ENCODE peak calls at places on chromosomes 6 and 20, in nine cellular contexts. L is fibroblast of the aortic adventitia, R is IMR-90, K is AG04450, X is lower leg skin, V is stomach, Q is pancreas, S is dorsolateral prefrontal cortex, F is A673. O is an unnamed sample.

GRCh38 chr20:62832212-62832922 is 15.5 kb downstream of the COL9A3 start:
- DNase-seq in Q (peak), K (no peak), X (no peak), L (no peak), S (no peak), F (peak), R (no peak), V (peak), O (no peak)

GRCh38 chr6:79468587-79468986 is 68.6 kb downstream of the LCA5 start:
- DNase-seq in K (no peak), X (no peak), V (no peak), F (no peak), Q (no peak), R (no peak), S (no peak), L (no peak), O (no peak)

GRCh38 chr6:132931937-132932336 is 117.6 kb downstream of the RPS12 start:
- DNase-seq in Q (no peak), X (no peak), V (no peak), K (no peak), F (no peak), L (no peak), S (no peak), R (peak), O (peak)

GRCh38 chr6:100493206-100493888 is 28.6 kb upstream of the SIM1 start:
- DNase-seq in X (no peak), F (no peak), S (no peak), R (no peak), L (no peak), Q (no peak), K (no peak), V (no peak), O (no peak)

GRCh38 chr6:108497883-108498282 is 62.8 kb upstream of the FOXO3 start:
- DNase-seq in R (peak), S (no peak), X (no peak), L (peak), F (peak), V (no peak), K (no peak), Q (no peak), O (peak)

GRCh38 chr6:108407952-108408351 is 113.1 kb downstream of the AFG1L start:
- DNase-seq in V (no peak), S (no peak), R (no peak), F (no peak), Q (no peak), K (no peak), X (no peak), L (no peak), O (no peak)

GRCh38 chr6:148316308-148316707 is 26.3 kb upstream of the SASH1 start:
- DNase-seq in F (peak), R (no peak), Q (no peak), S (no peak), L (no peak), K (no peak), X (no peak), V (peak), O (no peak)

GRCh38 chr6:52049252-52050050 is 38.0 kb downstream of the PKHD1 start:
- DNase-seq in Q (no peak), X (no peak), L (peak), K (no peak), F (peak), S (no peak), V (no peak), R (peak), O (peak)

GRCh38 chr20:62875419-62876355 is 14.1 kb upstream of the TCFL5 start:
- DNase-seq in F (peak), S (peak), V (peak), R (peak), L (peak), X (peak), K (peak), Q (peak), O (peak)

GRCh38 chr20:53907968-53908751 is 162.2 kb downstream of the BCAS1 start:
- DNase-seq in Q (no peak), V (no peak), K (no peak), F (no peak), L (no peak), X (no peak), S (no peak), R (no peak), O (no peak)

DNA sequence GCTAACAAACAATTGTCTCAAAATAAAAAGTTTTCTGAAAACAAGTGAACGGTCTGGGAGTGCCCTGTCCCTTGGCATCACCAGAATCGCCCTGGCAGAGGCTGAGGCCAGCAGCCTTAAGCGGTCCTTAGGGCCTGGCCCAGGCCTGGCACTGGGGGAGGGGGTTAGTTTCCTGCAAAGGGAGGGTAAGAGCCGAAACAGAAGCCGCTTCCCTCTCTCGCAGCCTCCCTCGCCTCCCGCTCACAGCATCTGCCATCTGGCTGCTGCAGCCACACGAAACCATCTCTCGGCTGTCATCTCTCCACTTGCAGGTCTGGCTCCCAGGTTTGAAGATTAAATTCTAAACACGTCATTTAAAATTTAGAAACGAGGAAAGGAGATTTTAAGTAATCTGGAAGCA is 31.5 kb downstream of the PMEPA1 start:
- DNase-seq in F (no peak), R (no peak), S (no peak), L (no peak), X (no peak), V (no peak), Q (no peak), K (no peak), O (no peak)
- H3K4me3 ChIP-seq in F (no peak), R (no peak), S (no peak), L (no peak), X (no peak), V (no peak), Q (no peak), K (no peak), O (no peak)

DNA sequence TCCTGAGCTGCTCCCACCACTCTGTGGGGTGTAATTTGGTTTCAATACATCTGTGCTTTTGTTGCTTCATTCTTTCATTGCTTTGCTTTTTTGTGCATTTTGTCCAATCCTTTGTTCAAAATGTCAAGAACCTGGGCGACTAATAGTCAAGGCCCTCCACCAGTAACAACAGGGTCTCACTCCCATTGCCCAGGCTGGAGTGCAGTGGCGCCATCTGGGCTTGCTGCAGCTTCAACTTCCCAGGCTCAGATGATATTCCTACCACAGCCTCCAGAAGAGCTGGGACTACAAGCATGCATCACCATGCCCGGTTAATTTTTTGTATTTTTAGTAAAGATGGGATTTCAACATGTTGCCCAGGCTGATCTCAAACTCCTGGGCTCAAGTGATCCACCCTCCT is 169.2 kb downstream of the EYA2 start:
- DNase-seq in X (no peak), R (no peak), L (no peak), Q (no peak), F (no peak), K (no peak), V (no peak), S (no peak), O (no peak)
- TF ChIP-seq CTCF in X (no peak), R (no peak), L (no peak), Q (no peak), F (no peak), K (no peak), V (no peak), S (no peak), O (no peak)

GRCh38 chr20:47319517-47320252 is 36.8 kb downstream of the ZMYND8 start:
- DNase-seq in V (peak), K (no peak), F (peak), L (peak), Q (peak), S (peak), R (peak), X (peak), O (peak)
- H3K4me3 ChIP-seq in V (no peak), K (peak), F (no peak), L (peak), Q (no peak), S (no peak), R (no peak), X (no peak), O (no peak)

DNA sequence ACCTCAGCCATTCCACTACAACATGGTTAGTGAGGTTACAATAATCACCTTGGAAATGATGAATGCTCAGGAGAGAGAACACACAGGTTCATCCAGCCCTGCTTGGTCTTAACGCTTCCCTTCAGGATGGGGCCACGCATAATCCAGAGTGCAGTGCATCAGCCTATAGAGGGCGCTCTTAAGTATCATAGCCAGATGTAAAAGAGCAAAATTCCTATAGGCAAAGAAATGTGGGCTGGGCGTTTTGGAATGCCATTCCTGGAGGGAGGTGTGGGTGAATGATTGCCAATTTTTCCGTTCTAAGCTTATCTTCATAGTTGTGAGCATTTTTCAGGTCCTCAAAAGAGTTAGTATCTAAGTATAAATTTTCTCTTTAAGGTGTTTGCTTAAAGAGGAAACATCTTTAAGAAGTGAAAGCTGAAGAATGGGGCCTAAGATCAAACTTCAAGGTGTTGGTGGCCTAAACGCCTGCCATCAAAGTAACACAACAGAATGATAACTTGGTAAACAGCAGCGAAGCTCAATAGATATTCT is 1.8 kb downstream of the RIPOR2 start:
- DNase-seq in K (no peak), R (no peak), F (peak), L (no peak), X (no peak), Q (no peak), S (no peak), V (no peak), O (no peak)
- TF ChIP-seq CTCF in K (peak), R (peak), F (peak), L (peak), X (no peak), Q (peak), S (no peak), V (peak), O (peak)

GRCh38 chr6:15398657-15399287 is 152.9 kb downstream of the JARID2 start:
- DNase-seq in K (no peak), F (no peak), R (no peak), L (no peak), X (no peak), Q (no peak), V (no peak), S (no peak), O (no peak)

GRCh38 chr6:15401769-15402250 is 155.9 kb downstream of the JARID2 start:
- DNase-seq in F (peak), X (no peak), R (no peak), K (no peak), S (no peak), V (no peak), Q (no peak), L (peak), O (peak)

GRCh38 chr6:15400572-15401004 is 154.7 kb downstream of the JARID2 start:
- DNase-seq in X (no peak), F (peak), S (peak), V (no peak), Q (no peak), K (no peak), R (peak), L (no peak), O (peak)

GRCh38 chr6:15401120-15401519 is 155.3 kb downstream of the JARID2 start:
- DNase-seq in S (no peak), R (no peak), X (no peak), K (no peak), L (no peak), V (no peak), Q (no peak), F (no peak), O (no peak)

GRCh38 chr6:15399651-15400470 is 154.0 kb downstream of the JARID2 start:
- DNase-seq in Q (peak), F (peak), K (peak), X (peak), R (peak), S (peak), V (peak), L (peak), O (peak)
- H3K4me3 ChIP-seq in Q (no peak), F (peak), K (peak), X (no peak), R (no peak), S (peak), V (peak), L (peak), O (peak)

GRCh38 chr6:63814459-63814858 is 178.9 kb downstream of the PHF3 start:
- DNase-seq in K (no peak), F (peak), Q (no peak), R (no peak), X (no peak), S (no peak), V (no peak), L (no peak), O (peak)
- TF ChIP-seq CTCF in K (peak), F (peak), Q (no peak), R (no peak), X (no peak), S (peak), V (no peak), L (no peak), O (no peak)

GRCh38 chr6:28587746-28588075 is 62.0 kb downstream of the GPX5 start:
- DNase-seq in F (no peak), S (no peak), L (no peak), V (no peak), X (no peak), K (no peak), Q (no peak), R (no peak), O (peak)
- H3K4me3 ChIP-seq in F (peak), S (peak), L (peak), V (peak), X (no peak), K (peak), Q (peak), R (peak), O (peak)

O was measured in cardiac fibroblast.